ENCODE peak calls at places on chromosomes 4 and X, in five cellular contexts. One of them, this sample, is unnamed.

GRCh38 chr4:87912164-87913004 is 63.1 kb upstream of the SPP1 start:
- DNase-seq in astrocyte of the spinal cord: no peak
- DNase-seq in cerebellum: no peak
- DNase-seq in amniotic stem cell: no peak
- DNase-seq in AG09309: no peak
- DNase-seq in this sample: no peak

GRCh38 chrX:70426286-70427278 is 3.5 kb downstream of the GDPD2 start:
- DNase-seq in amniotic stem cell: no peak
- DNase-seq in AG09309: no peak
- DNase-seq in astrocyte of the spinal cord: no peak
- DNase-seq in cerebellum: no peak
- DNase-seq in this sample: no peak

GRCh38 chr4:189804884-189805283 is 135.8 kb upstream of the FRG1 start:
- DNase-seq in astrocyte of the spinal cord: no peak
- DNase-seq in AG09309: no peak
- DNase-seq in amniotic stem cell: no peak
- DNase-seq in cerebellum: no peak
- DNase-seq in this sample: no peak

GRCh38 chr4:109760682-109761081 is 30.8 kb upstream of the PLA2G12A start:
- DNase-seq in astrocyte of the spinal cord: no peak
- DNase-seq in amniotic stem cell: no peak
- DNase-seq in AG09309: no peak
- DNase-seq in cerebellum: no peak
- DNase-seq in this sample: no peak

GRCh38 chr4:83083925-83084475 is 30.5 kb downstream of the PLAC8 start:
- DNase-seq in cerebellum: no peak
- DNase-seq in astrocyte of the spinal cord: no peak
- DNase-seq in AG09309: no peak
- DNase-seq in amniotic stem cell: no peak
- DNase-seq in this sample: peak; percentile 38

GRCh38 chr4:1310031-1310795 is 20.5 kb downstream of the MAEA start:
- DNase-seq in AG09309: no peak
- DNase-seq in astrocyte of the spinal cord: no peak
- DNase-seq in amniotic stem cell: no peak
- DNase-seq in cerebellum: no peak
- DNase-seq in this sample: no peak

GRCh38 chr4:16931906-16932305 is 33.5 kb upstream of the LDB2 start:
- DNase-seq in astrocyte of the spinal cord: peak; percentile 4
- DNase-seq in cerebellum: no peak
- DNase-seq in amniotic stem cell: no peak
- DNase-seq in AG09309: no peak
- DNase-seq in this sample: no peak

GRCh38 chrX:112643721-112644120 is 36.0 kb downstream of the LHFPL1 start:
- DNase-seq in cerebellum: no peak
- DNase-seq in astrocyte of the spinal cord: no peak
- DNase-seq in AG09309: no peak
- DNase-seq in amniotic stem cell: no peak
- DNase-seq in this sample: no peak

GRCh38 chrX:115260330-115260729 is 26.4 kb upstream of the LRCH2 start:
- DNase-seq in astrocyte of the spinal cord: peak; percentile 10
- DNase-seq in cerebellum: no peak
- DNase-seq in AG09309: no peak
- DNase-seq in amniotic stem cell: no peak
- DNase-seq in this sample: no peak

GRCh38 chrX:70479970-70480659 is 35.5 kb downstream of the DLG3 start:
- DNase-seq in AG09309: no peak
- DNase-seq in cerebellum: no peak
- DNase-seq in amniotic stem cell: no peak
- DNase-seq in astrocyte of the spinal cord: no peak
- DNase-seq in this sample: no peak

GRCh38 chrX:54891573-54891972 is 29.1 kb upstream of the TRO start:
- DNase-seq in amniotic stem cell: no peak
- DNase-seq in cerebellum: peak; percentile 18
- DNase-seq in astrocyte of the spinal cord: peak; percentile 33
- DNase-seq in AG09309: peak; percentile 2
- DNase-seq in this sample: peak; percentile 1

GRCh38 chrX:123818243-123818642 is 41.6 kb upstream of the XIAP start:
- DNase-seq in amniotic stem cell: peak; percentile 16
- DNase-seq in AG09309: no peak
- DNase-seq in astrocyte of the spinal cord: no peak
- DNase-seq in cerebellum: no peak
- DNase-seq in this sample: no peak

GRCh38 chr4:91032725-91033445 is 905.7 kb downstream of the CCSER1 start:
- DNase-seq in AG09309: no peak
- DNase-seq in cerebellum: no peak
- DNase-seq in astrocyte of the spinal cord: no peak
- DNase-seq in amniotic stem cell: no peak
- DNase-seq in this sample: no peak

This sample was measured in T-helper 22 cell.